ENCODE peak calls at places on chromosome 12, in four cellular contexts. R is lung, H is fibroblast of lung, U is adrenal gland. B is an unnamed sample.

GRCh38 chr12:95663525-95663924 is 112.2 kb upstream of the USP44 start:
- DNase-seq in R (no peak), U (no peak), H (peak; percentile 4), B (no peak)

GRCh38 chr12:90627180-90627896 is 327.6 kb downstream of the CCER1 start:
- DNase-seq in H (peak; percentile 61), R (no peak), U (no peak), B (peak; percentile 80)

GRCh38 chr12:127485528-127485927 is 781.4 kb upstream of the TMEM132C start:
- DNase-seq in H (peak; percentile 91), R (no peak), U (peak; percentile 46), B (peak; percentile 89)

GRCh38 chr12:132351751-132352495 is 22.5 kb upstream of the GALNT9 start:
- DNase-seq in R (no peak), H (no peak), U (no peak), B (no peak)

GRCh38 chr12:47033081-47033480 is 46.3 kb upstream of the PCED1B start:
- DNase-seq in H (peak; percentile 19), U (peak; percentile 56), R (peak; percentile 38), B (peak; percentile 33)

GRCh38 chr12:116473416-116473815 is 85.8 kb upstream of the MAP1LC3B2 start:
- DNase-seq in R (no peak), U (no peak), H (no peak), B (no peak)

GRCh38 chr12:122393822-122394221 is 28.6 kb downstream of the CLIP1 start:
- DNase-seq in H (no peak), U (no peak), R (no peak), B (no peak)

GRCh38 chr12:122870867-122871664 is 24.9 kb downstream of the VPS37B start:
- DNase-seq in R (no peak), U (peak; percentile 62), H (peak; percentile 63), B (peak; percentile 52)

GRCh38 chr12:88842314-88842713 is 262.0 kb upstream of the KITLG start:
- DNase-seq in U (no peak), R (no peak), H (no peak), B (no peak)

GRCh38 chr12:102441077-102441596 is 39.2 kb downstream of the IGF1 start:
- DNase-seq in U (no peak), R (no peak), H (no peak), B (no peak)

GRCh38 chr12:71799105-71799504 is 40.5 kb upstream of the TBC1D15 start:
- DNase-seq in U (no peak), H (peak; percentile 7), R (no peak), B (peak; percentile 63)

GRCh38 chr12:33052141-33053051 is 155.8 kb upstream of the PKP2 start:
- DNase-seq in H (no peak), R (no peak), U (no peak), B (no peak)

GRCh38 chr12:119911147-119911546 is 34.0 kb upstream of the CIT start:
- DNase-seq in U (no peak), R (no peak), H (peak; percentile 84), B (peak; percentile 92)

GRCh38 chr12:126156806-126157574 is 1091.8 kb downstream of the AACS start:
- DNase-seq in R (no peak), U (no peak), H (no peak), B (no peak)

DNA sequence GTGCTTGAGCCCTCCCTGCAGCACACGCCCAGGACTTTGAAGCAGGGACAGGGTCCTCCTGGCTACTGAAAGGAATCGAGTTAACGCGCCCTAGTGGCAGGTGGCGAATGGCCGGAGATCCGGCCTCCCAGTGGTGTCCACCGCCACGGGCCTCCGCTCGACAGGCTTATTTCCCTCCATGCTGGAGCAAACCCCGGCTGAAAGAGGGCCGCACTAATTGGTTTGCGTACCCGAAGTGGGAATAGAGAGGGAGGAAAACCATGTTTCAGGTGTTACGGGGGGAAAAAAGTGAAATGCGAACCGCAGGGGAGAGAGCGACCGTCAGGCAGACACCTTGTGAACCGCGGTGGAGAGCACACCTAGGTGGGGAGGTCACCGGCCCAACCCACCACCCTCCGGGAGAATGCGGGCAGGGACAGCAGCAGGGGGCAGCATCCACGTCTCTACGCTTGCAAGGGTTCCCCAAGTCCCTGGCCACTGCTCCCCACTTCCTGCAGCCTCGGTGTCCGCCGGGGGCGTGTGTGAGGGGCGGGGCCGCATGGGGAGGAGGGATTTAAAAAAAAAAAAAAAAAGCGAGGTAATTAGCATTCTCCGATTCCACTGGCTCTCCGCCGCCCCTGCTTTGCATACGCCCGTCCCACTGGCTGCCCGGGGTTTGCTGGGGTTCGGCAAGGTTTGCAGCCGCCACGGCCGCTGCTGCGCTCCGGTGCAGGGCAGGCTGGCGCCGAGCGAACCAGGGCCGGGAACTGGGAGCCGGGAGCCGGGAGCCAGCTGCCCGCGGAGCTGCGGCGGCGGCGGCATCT is 224.6 kb upstream of the CRY1 start:
- DNase-seq in R (peak; percentile 85), H (peak; percentile 95), U (peak; percentile 74), B (peak; percentile 65)
- H3K4me3 ChIP-seq in R (peak overlapping the region; percentile 9), H (peak overlapping the region; percentile 35), U (peak overlapping the region; percentile 41), B (peak overlapping the region; percentile 25)

GRCh38 chr12:108884116-108885012 is 4.5 kb downstream of the DAO start:
- DNase-seq in H (no peak), U (peak; percentile 54), R (peak; percentile 58), B (peak; percentile 42)
- TF ChIP-seq CTCF in H (peak; percentile 34), U (peak; percentile 56), R (peak; percentile 37), B (peak; percentile 66)

GRCh38 chr12:108627134-108627920 is 6.4 kb downstream of the SELPLG start:
- DNase-seq in R (no peak), H (no peak), U (no peak), B (no peak)

GRCh38 chr12:108630481-108631207 is 3.0 kb downstream of the SELPLG start:
- DNase-seq in H (peak; percentile 68), U (no peak), R (no peak), B (peak; percentile 66)

GRCh38 chr12:108633081-108633533 is 587 bp downstream of the SELPLG start:
- DNase-seq in R (no peak), U (no peak), H (no peak), B (no peak)

GRCh38 chr12:108629824-108630476 is 3.7 kb downstream of the SELPLG start:
- DNase-seq in R (peak; percentile 54), U (no peak), H (peak; percentile 90), B (peak; percentile 88)

DNA sequence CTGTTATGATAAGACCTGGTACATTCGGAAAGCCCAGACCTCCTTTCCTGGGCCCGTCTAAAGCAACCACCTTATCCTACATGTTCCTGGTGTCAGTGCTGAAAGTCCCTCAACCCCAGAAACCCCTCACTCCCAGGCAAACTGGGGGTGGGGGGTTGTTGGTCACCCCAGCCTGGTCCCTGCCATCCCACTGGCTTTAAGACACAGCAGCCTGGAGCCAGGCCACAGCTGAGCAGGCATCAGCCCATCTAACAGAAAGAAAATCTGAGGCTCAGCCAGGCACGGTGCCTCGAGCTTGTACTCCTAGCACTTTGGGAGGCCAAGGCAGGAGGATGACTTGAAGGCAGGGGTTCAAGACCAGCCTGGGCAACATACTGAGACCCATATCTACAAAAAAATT is 4.5 kb downstream of the SELPLG start:
- DNase-seq in U (no peak), H (no peak), R (no peak), B (no peak)
- H3K4me3 ChIP-seq in U (no peak overlapping the region), H (no peak overlapping the region), R (no peak overlapping the region), B (no peak overlapping the region)

GRCh38 chr12:48940181-48940580 is 14.9 kb upstream of the FKBP11 start:
- DNase-seq in U (no peak), R (no peak), H (peak; percentile 28), B (peak; percentile 31)

GRCh38 chr12:48936379-48936979 is 11.2 kb upstream of the FKBP11 start:
- DNase-seq in H (peak; percentile 58), R (peak; percentile 64), U (peak; percentile 74), B (peak; percentile 74)

GRCh38 chr12:48938805-48939204 is 13.5 kb upstream of the FKBP11 start:
- DNase-seq in R (no peak), U (no peak), H (no peak), B (no peak)

GRCh38 chr12:48934312-48934706 is 9.0 kb upstream of the FKBP11 start:
- DNase-seq in U (no peak), H (no peak), R (no peak), B (no peak)

GRCh38 chr12:48937170-48937569 is 11.9 kb upstream of the FKBP11 start:
- DNase-seq in U (no peak), R (no peak), H (no peak), B (no peak)
- TF ChIP-seq CTCF in U (no peak), R (no peak), H (peak; percentile 7), B (no peak)

DNA sequence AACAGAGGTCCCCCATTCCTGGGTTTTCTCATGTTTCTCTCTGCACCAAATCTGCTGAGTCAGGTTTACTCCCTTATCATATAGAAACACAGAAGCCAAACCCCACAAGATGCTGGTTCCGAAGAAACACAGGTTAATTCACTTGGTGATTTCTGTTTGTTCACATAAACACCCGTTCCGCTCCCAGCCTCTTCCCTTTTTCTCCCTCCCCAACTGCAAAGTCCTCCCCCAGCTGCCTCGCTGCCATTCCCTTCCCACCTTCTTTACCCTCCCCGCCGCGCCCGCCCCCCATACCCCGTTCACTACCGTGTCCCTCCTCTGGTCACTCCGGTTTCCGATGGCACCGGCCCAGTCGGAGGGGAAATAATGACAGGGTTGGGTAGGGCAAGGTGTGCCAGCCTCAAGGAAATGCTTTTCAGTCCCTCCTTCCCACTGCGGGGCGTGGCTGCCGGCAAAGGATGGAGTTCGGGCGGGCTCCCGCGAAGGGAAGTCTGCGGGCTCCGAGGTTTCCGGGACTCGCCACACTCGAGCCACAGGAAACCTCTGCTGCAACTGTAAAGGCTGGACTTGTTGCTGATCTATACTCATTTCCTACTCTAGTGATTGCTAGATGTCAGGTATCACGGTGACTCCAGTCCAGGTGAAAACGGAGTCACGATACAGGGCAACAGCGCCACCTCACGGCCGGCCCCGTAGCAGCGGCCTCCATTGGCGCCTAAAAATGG is at the start of gene STYK1:
- DNase-seq in U (peak; percentile 22), R (peak; percentile 67), H (peak; percentile 22), B (peak; percentile 26)
- H3K4me3 ChIP-seq in U (peak within 1 kb of the TSS; percentile 38), R (no peak within 1 kb of the TSS), H (peak within 1 kb of the TSS; percentile 72), B (peak within 1 kb of the TSS; percentile 59)